ENCODE peak calls at places on chromosomes 4 and X, in five cellular contexts. One of them, this sample, is unnamed.

GRCh38 chr4:54152846-54153600 is 53.1 kb downstream of the GSX2 start:
- DNase-seq in HCT116: no peak
- DNase-seq in left ventricle myocardium inferior: no peak
- DNase-seq in progenitor cell of endocrine pancreas: no peak
- DNase-seq in OCI-LY7: no peak
- DNase-seq in this sample: no peak

GRCh38 chr4:183129675-183130074 is 30.6 kb downstream of the WWC2 start:
- DNase-seq in HCT116: no peak
- DNase-seq in OCI-LY7: no peak
- DNase-seq in progenitor cell of endocrine pancreas: no peak
- DNase-seq in left ventricle myocardium inferior: no peak
- DNase-seq in this sample: no peak

GRCh38 chrX:117990438-117990837 is 126.2 kb downstream of the KLHL13 start:
- DNase-seq in OCI-LY7: no peak
- DNase-seq in HCT116: no peak
- DNase-seq in progenitor cell of endocrine pancreas: no peak
- DNase-seq in left ventricle myocardium inferior: no peak
- DNase-seq in this sample: no peak

GRCh38 chr4:81757706-81758105 is 286.0 kb upstream of the RASGEF1B start:
- DNase-seq in left ventricle myocardium inferior: no peak
- DNase-seq in progenitor cell of endocrine pancreas: no peak
- DNase-seq in OCI-LY7: no peak
- DNase-seq in HCT116: no peak
- DNase-seq in this sample: no peak

GRCh38 chrX:63686878-63687714 is 97.9 kb downstream of the ARHGEF9 start:
- DNase-seq in left ventricle myocardium inferior: no peak
- DNase-seq in OCI-LY7: peak
- DNase-seq in HCT116: peak
- DNase-seq in progenitor cell of endocrine pancreas: no peak
- DNase-seq in this sample: peak

GRCh38 chr4:184331155-184331995 is 113.7 kb upstream of the ENPP6 start:
- DNase-seq in OCI-LY7: peak
- DNase-seq in left ventricle myocardium inferior: no peak
- DNase-seq in HCT116: no peak
- DNase-seq in progenitor cell of endocrine pancreas: no peak
- DNase-seq in this sample: no peak

GRCh38 chr4:119585771-119586170 is 42.8 kb downstream of the PDE5A start:
- DNase-seq in OCI-LY7: no peak
- DNase-seq in HCT116: no peak
- DNase-seq in left ventricle myocardium inferior: no peak
- DNase-seq in progenitor cell of endocrine pancreas: no peak
- DNase-seq in this sample: no peak

GRCh38 chrX:15758140-15758539 is 20.1 kb downstream of the CA5B start:
- DNase-seq in left ventricle myocardium inferior: no peak
- DNase-seq in progenitor cell of endocrine pancreas: no peak
- DNase-seq in HCT116: no peak
- DNase-seq in OCI-LY7: no peak
- DNase-seq in this sample: no peak

GRCh38 chr4:8891646-8892555 is 20.3 kb upstream of the HMX1 start:
- DNase-seq in left ventricle myocardium inferior: no peak
- DNase-seq in OCI-LY7: no peak
- DNase-seq in progenitor cell of endocrine pancreas: no peak
- DNase-seq in HCT116: no peak
- DNase-seq in this sample: no peak

GRCh38 chrX:16487620-16488380 is 162.2 kb upstream of the S100G start:
- DNase-seq in HCT116: no peak
- DNase-seq in progenitor cell of endocrine pancreas: no peak
- DNase-seq in left ventricle myocardium inferior: no peak
- DNase-seq in OCI-LY7: no peak
- DNase-seq in this sample: no peak

GRCh38 chr4:143581331-143581961 is 67.9 kb downstream of the SMARCA5 start:
- DNase-seq in OCI-LY7: peak
- DNase-seq in left ventricle myocardium inferior: no peak
- DNase-seq in HCT116: no peak
- DNase-seq in progenitor cell of endocrine pancreas: no peak
- DNase-seq in this sample: no peak

GRCh38 chrX:69552512-69552911 is 48.4 kb downstream of the NALF2 start:
- DNase-seq in HCT116: no peak
- DNase-seq in left ventricle myocardium inferior: no peak
- DNase-seq in OCI-LY7: no peak
- DNase-seq in progenitor cell of endocrine pancreas: no peak
- DNase-seq in this sample: no peak

GRCh38 chr4:2289955-2290333 is 28.0 kb upstream of the MXD4 start:
- DNase-seq in OCI-LY7: no peak
- DNase-seq in left ventricle myocardium inferior: no peak
- DNase-seq in HCT116: no peak
- DNase-seq in progenitor cell of endocrine pancreas: no peak
- DNase-seq in this sample: no peak

GRCh38 chr4:4869380-4869723 is 9.9 kb downstream of the MSX1 start:
- DNase-seq in left ventricle myocardium inferior: no peak
- DNase-seq in OCI-LY7: no peak
- DNase-seq in progenitor cell of endocrine pancreas: no peak
- DNase-seq in HCT116: no peak
- DNase-seq in this sample: no peak

DNA sequence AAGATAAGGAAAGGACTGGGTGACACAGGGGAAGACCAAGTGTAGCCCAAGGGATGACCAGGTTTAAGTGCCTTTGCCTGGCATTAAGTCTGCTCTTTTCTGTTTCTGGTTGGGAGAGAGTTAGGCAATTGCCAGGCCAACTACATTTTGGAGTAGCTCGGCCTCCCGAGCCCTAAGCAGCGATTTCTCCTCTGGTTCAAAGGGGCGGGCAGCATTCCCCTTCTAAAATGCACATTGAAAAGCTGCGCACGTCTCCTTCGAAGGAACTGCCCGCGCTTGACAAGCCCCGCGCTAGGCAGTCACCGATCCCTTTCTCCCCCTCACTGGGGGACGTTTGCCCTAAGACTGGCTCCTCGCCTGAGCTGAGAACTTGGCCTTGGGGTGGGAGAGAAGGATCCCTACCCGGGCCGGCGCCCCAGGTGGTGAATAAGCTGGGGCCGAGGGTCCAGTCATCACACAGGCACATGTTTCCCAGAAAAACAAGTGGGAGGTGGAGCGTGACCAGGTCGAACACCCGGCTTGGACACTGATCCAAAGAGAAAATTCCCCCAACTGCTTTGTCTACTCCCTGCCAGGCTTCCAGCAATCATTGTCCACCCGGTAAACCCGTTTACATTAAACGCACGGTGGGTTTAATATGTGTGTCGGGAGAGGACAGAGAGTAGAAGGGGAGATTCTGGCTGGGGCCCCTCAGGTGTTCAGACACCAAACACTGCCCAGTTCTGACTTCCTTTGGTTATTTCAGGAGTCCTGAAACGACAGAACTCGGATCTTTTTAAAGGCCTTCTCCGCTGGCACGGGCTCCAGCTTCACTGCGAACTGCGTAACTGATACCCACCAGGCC is 4.0 kb downstream of the ARX start:
- DNase-seq in left ventricle myocardium inferior: no peak
- DNase-seq in HCT116: no peak
- DNase-seq in progenitor cell of endocrine pancreas: no peak
- DNase-seq in OCI-LY7: no peak
- DNase-seq in this sample: no peak
- TF ChIP-seq CTCF in left ventricle myocardium inferior: no peak
- TF ChIP-seq CTCF in HCT116: no peak
- TF ChIP-seq CTCF in progenitor cell of endocrine pancreas: no peak
- TF ChIP-seq CTCF in OCI-LY7: no peak
- TF ChIP-seq CTCF in this sample: no peak

GRCh38 chr4:22637306-22637705 is 55.4 kb upstream of the GBA3 start:
- DNase-seq in left ventricle myocardium inferior: no peak
- DNase-seq in OCI-LY7: no peak
- DNase-seq in HCT116: no peak
- DNase-seq in progenitor cell of endocrine pancreas: no peak
- DNase-seq in this sample: no peak

GRCh38 chr4:22634541-22635181 is 58.1 kb upstream of the GBA3 start:
- DNase-seq in OCI-LY7: no peak
- DNase-seq in progenitor cell of endocrine pancreas: no peak
- DNase-seq in HCT116: no peak
- DNase-seq in left ventricle myocardium inferior: no peak
- DNase-seq in this sample: no peak

GRCh38 chr4:22635692-22636091 is 57.0 kb upstream of the GBA3 start:
- DNase-seq in left ventricle myocardium inferior: no peak
- DNase-seq in OCI-LY7: no peak
- DNase-seq in HCT116: no peak
- DNase-seq in progenitor cell of endocrine pancreas: no peak
- DNase-seq in this sample: no peak
- TF ChIP-seq CTCF in left ventricle myocardium inferior: no peak
- TF ChIP-seq CTCF in OCI-LY7: no peak
- TF ChIP-seq CTCF in HCT116: peak
- TF ChIP-seq CTCF in progenitor cell of endocrine pancreas: no peak
- TF ChIP-seq CTCF in this sample: no peak

GRCh38 chrX:68490644-68491043 is 8.2 kb upstream of the YIPF6 start:
- DNase-seq in progenitor cell of endocrine pancreas: no peak
- DNase-seq in left ventricle myocardium inferior: no peak
- DNase-seq in OCI-LY7: no peak
- DNase-seq in HCT116: no peak
- DNase-seq in this sample: peak
- TF ChIP-seq CTCF in progenitor cell of endocrine pancreas: peak
- TF ChIP-seq CTCF in left ventricle myocardium inferior: peak
- TF ChIP-seq CTCF in OCI-LY7: peak
- TF ChIP-seq CTCF in HCT116: peak
- TF ChIP-seq CTCF in this sample: peak

GRCh38 chr4:86878640-86879039 is 13.6 kb downstream of the C4orf36 start:
- DNase-seq in HCT116: no peak
- DNase-seq in left ventricle myocardium inferior: no peak
- DNase-seq in OCI-LY7: no peak
- DNase-seq in progenitor cell of endocrine pancreas: no peak
- DNase-seq in this sample: no peak
- TF ChIP-seq CTCF in HCT116: no peak
- TF ChIP-seq CTCF in left ventricle myocardium inferior: no peak
- TF ChIP-seq CTCF in OCI-LY7: no peak
- TF ChIP-seq CTCF in progenitor cell of endocrine pancreas: peak
- TF ChIP-seq CTCF in this sample: peak

GRCh38 chr4:74623041-74623440 is 171.3 kb downstream of the BTC start:
- DNase-seq in progenitor cell of endocrine pancreas: no peak
- DNase-seq in HCT116: peak
- DNase-seq in left ventricle myocardium inferior: no peak
- DNase-seq in OCI-LY7: peak
- DNase-seq in this sample: peak
- TF ChIP-seq CTCF in progenitor cell of endocrine pancreas: peak
- TF ChIP-seq CTCF in HCT116: peak
- TF ChIP-seq CTCF in left ventricle myocardium inferior: peak
- TF ChIP-seq CTCF in OCI-LY7: peak
- TF ChIP-seq CTCF in this sample: peak

DNA sequence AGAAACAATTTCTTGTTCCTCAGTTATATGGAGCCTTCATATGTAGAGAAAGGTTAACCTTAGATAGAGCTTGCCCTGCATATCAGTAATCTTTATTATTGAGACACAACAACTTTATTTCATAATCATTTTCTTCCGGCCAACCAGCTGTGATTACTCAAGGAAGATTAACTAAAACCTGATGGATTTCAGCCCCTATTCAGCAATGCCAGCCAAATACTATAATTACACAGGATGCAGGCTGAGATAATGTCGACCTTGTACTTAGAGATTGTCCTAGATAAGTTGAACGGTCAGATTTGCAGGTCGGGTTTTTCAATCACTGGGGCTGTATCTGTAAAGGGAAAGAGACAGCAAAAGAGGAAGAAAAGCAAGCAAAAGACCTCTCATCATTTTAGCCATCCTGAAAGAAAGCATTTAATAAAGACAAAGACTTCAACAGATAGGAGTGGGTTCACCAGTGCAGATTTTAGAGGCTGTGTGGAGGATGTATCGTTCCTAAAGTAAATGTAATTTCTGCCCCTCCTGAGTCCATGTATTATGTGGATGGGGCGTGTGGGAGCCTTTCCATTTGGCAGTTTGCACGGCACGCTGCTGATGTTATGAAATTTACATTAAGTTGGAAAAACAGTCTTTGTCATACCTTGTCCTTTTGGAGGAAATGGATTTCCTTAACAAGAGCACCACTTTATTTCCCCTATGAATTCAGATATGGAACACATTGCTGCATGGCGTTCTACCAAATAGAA is 496.6 kb downstream of the SPRY1 start:
- DNase-seq in left ventricle myocardium inferior: peak
- DNase-seq in HCT116: no peak
- DNase-seq in progenitor cell of endocrine pancreas: no peak
- DNase-seq in OCI-LY7: no peak
- DNase-seq in this sample: no peak
- TF ChIP-seq CTCF in left ventricle myocardium inferior: no peak
- TF ChIP-seq CTCF in HCT116: no peak
- TF ChIP-seq CTCF in progenitor cell of endocrine pancreas: no peak
- TF ChIP-seq CTCF in OCI-LY7: no peak
- TF ChIP-seq CTCF in this sample: no peak

This sample was measured in endothelial cell.